ENCODE peak calls at places on chromosomes 2 and 18, in six cellular contexts. H is neuronal stem cell, X is trophoblast cell, G is IMR-90, L is mesendoderm, M is H1. I is an unnamed sample.

GRCh38 chr2:75134802-75135201 is 64.5 kb downstream of the TACR1 start:
- DNase-seq in H (no peak), M (no peak), G (no peak), X (no peak), L (no peak), I (peak)

GRCh38 chr2:105783151-105783738 is 38.5 kb downstream of the NCK2 start:
- DNase-seq in L (no peak), X (no peak), M (no peak), G (no peak), H (no peak), I (no peak)

GRCh38 chr18:26436176-26437031 is 111.9 kb downstream of the KCTD1 start:
- DNase-seq in L (peak), H (no peak), M (no peak), G (peak), X (peak), I (peak)

GRCh38 chr18:79873449-79874110 is 75.8 kb downstream of the KCNG2 start:
- DNase-seq in G (no peak), X (no peak), H (no peak), L (no peak), M (no peak), I (no peak)

GRCh38 chr2:158686166-158686792 is 108.8 kb upstream of the DAPL1 start:
- DNase-seq in G (peak), M (no peak), L (no peak), X (no peak), H (no peak), I (no peak)

GRCh38 chr2:187658952-187659525 is 104.8 kb upstream of the TFPI start:
- DNase-seq in H (peak), L (peak), X (no peak), G (peak), M (peak), I (peak)

GRCh38 chr2:128414351-128414750 is 95.7 kb upstream of the HS6ST1 start:
- DNase-seq in H (no peak), X (no peak), L (peak), M (no peak), G (no peak), I (no peak)

GRCh38 chr2:75525434-75526308 is 35.1 kb downstream of the EVA1A start:
- DNase-seq in L (no peak), G (peak), M (no peak), H (no peak), X (no peak), I (no peak)

GRCh38 chr18:33916200-33916599 is 308.5 kb downstream of the NOL4 start:
- DNase-seq in H (no peak), G (no peak), M (peak), L (peak), X (no peak), I (no peak)

GRCh38 chr18:33560686-33561370 is 17.2 kb upstream of the ASXL3 start:
- DNase-seq in G (peak), X (peak), L (peak), H (no peak), M (no peak), I (peak)

GRCh38 chr2:14587119-14587518 is 45.4 kb upstream of the LRATD1 start:
- DNase-seq in X (peak), M (no peak), G (peak), H (no peak), L (no peak), I (no peak)

GRCh38 chr18:75828379-75828778 is 400.9 kb upstream of the SMIM21 start:
- DNase-seq in M (no peak), X (no peak), L (peak), G (no peak), H (no peak), I (no peak)

GRCh38 chr2:153386481-153386891 is 92.1 kb downstream of the RPRM start:
- DNase-seq in G (no peak), X (no peak), H (no peak), L (peak), M (no peak), I (no peak)

GRCh38 chr2:238280083-238280816 is 8.2 kb downstream of the PER2 start:
- DNase-seq in G (no peak), H (no peak), L (no peak), X (no peak), M (no peak), I (no peak)

GRCh38 chr18:62128157-62128556 is 58.7 kb downstream of the PIGN start:
- DNase-seq in L (no peak), M (no peak), G (peak), H (no peak), X (no peak), I (peak)

GRCh38 chr2:234203135-234203984 is 152.9 kb downstream of the SPP2 start:
- DNase-seq in H (no peak), L (no peak), G (peak), M (no peak), X (no peak), I (peak)

GRCh38 chr18:68840554-68841263 is 42.8 kb downstream of the CCDC102B start:
- DNase-seq in G (peak), L (peak), M (no peak), X (peak), H (peak), I (peak)

GRCh38 chr2:23330214-23330613 is 54.8 kb upstream of the KLHL29 start:
- DNase-seq in X (no peak), H (peak), M (peak), L (peak), G (peak), I (peak)

GRCh38 chr18:66461344-66461743 is 142.5 kb downstream of the CDH19 start:
- DNase-seq in G (no peak), X (no peak), L (no peak), H (no peak), M (no peak), I (no peak)

GRCh38 chr2:229843613-229844012 is 78.2 kb downstream of the TRIP12 start:
- DNase-seq in M (no peak), X (no peak), L (no peak), H (no peak), G (no peak), I (no peak)

GRCh38 chr2:239151201-239152131 is 249.4 kb downstream of the HDAC4 start:
- DNase-seq in M (no peak), G (no peak), L (no peak), X (no peak), H (no peak), I (no peak)

GRCh38 chr2:238936162-238937052 is 88.5 kb downstream of the TWIST2 start:
- DNase-seq in X (no peak), M (no peak), G (no peak), H (no peak), L (no peak), I (no peak)

GRCh38 chr2:210626849-210627248 is 70.5 kb downstream of the CPS1 start:
- DNase-seq in G (peak), X (no peak), M (no peak), L (peak), H (no peak), I (peak)

GRCh38 chr2:66665124-66665984 is 230.4 kb downstream of the MEIS1 start:
- DNase-seq in H (no peak), X (no peak), M (no peak), L (no peak), G (peak), I (peak)

GRCh38 chr2:104378853-104379374 is 475.0 kb upstream of the POU3F3 start:
- DNase-seq in H (peak), G (no peak), X (no peak), L (peak), M (peak), I (no peak)

GRCh38 chr2:46471705-46472104 is 7.7 kb upstream of the TMEM247 start:
- DNase-seq in H (no peak), L (no peak), M (no peak), G (no peak), X (no peak), I (no peak)

DNA sequence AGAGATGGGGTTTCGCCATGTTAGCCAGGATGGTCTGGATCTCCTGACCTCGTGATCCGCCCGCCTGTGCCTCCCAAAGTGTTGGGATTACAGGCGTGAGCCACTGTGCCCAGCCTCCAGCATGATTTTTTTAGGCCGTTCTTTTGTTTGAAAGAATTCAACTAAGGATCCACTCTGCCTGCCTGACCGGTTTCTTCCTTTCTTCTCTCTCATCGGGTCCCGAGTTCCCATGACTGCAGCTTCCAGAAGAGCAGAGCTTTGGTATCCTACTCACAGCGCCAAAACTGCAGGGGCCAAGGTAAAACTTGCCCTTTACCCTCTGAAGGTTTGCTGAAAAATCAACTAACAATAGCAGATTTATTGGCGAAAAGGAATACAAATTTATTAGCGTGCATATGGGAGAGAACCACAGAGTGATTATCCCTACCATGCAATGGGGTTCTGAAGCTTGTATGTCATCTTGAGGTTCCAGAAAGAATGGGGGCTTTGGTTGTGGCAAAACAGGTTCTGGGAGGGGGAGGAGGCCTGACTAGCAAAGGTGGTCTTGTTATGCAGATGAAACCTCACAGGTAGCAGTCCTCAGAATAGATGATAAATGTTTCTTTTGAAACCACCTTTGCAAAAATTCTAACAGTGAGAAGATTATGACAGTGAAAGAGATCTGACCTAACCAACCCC is 87.0 kb upstream of the MSH6 start:
- DNase-seq in H (no peak), M (peak), L (peak), G (no peak), X (peak), I (no peak)
- H2BK5ac ChIP-seq in H (no peak), M (peak), L (peak), G (no peak), X (peak), I (no peak)

GRCh38 chr18:58861853-58862252 is 2.8 kb upstream of the ZNF532 start:
- DNase-seq in L (no peak), H (no peak), X (no peak), M (no peak), G (no peak), I (no peak)
- H3K4me3 ChIP-seq in L (no peak), H (no peak), X (no peak), M (peak), G (no peak), I (no peak)

DNA sequence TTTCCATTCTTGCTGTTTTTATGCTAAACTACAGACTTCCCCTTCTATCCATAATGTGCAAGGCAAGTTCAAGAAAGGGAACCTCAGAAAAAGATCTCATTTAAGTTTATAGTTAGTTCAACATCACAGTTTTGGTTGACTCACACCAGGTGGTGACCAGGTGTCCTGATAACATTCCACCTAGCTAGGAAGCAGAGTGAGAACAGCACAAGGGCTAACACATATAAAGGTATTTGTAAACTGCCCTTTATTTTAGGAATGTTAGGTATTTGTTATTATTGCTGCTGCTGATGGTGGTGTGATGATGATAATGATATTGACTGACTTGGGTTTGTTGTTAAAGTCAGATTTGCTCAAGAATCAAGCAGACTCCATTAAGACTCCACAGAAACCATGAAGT is 212.2 kb upstream of the HNRNPA3 start:
- DNase-seq in M (no peak), H (no peak), G (no peak), X (no peak), L (peak), I (no peak)
- H2BK5ac ChIP-seq in M (no peak), H (no peak), G (no peak), X (no peak), L (no peak), I (no peak)

DNA sequence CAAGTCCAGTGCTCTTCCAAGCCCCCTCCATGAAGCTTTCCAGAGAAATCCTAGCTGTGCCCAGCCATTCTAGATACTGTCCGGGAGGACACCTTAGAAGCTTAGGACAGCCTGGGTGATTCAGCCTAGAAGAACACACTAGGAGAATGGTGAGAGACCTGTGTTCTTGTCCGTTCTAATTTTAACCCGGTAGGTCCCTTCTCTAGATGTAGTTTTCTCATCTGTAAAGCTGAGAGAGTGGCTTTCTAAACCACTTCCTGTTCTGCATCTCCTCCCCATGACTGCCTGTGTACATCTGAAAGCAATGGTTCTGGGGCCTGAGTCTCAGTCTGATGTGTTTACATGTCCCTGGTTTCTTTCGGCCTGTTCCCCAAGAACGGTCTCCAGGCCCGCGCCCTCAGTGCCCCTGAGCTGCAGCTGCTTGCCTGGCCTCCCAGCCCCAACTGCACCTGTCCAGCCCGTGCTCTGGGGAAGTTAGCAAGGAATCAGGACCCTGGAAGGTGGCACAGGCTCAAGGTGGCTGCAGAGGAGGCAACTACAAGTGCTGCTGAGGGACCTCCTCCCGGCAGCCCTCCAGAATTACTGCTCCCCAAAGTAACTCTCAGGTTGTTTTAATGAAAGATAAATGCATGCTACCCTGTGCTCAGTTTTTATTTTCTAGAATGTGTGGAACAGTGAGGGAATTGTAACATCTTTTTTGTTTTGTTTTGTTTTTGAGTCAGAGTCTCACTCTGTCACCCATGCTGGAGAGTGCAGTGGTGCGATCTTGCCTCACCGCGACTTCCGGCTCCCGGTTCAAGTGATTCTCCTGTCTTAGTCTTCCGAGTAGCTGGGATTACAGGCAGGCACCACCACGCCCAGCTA is 105.9 kb downstream of the LBH start:
- DNase-seq in L (no peak), X (no peak), H (no peak), M (no peak), G (peak), I (peak)
- H3K4me3 ChIP-seq in L (no peak), X (no peak), H (no peak), M (no peak), G (no peak), I (no peak)

GRCh38 chr18:12376034-12376717 is 851 bp downstream of the AFG3L2 start:
- DNase-seq in M (no peak), H (no peak), G (no peak), L (peak), X (no peak), I (peak)

GRCh38 chr18:12377556-12378553 is 828 bp upstream of the AFG3L2 start:
- DNase-seq in M (no peak), H (no peak), G (no peak), L (peak), X (no peak), I (no peak)

GRCh38 chr18:12373771-12374116 is 3.3 kb downstream of the AFG3L2 start:
- DNase-seq in G (no peak), H (no peak), L (no peak), M (no peak), X (no peak), I (no peak)

GRCh38 chr18:12374398-12374797 is 2.6 kb downstream of the AFG3L2 start:
- DNase-seq in X (no peak), G (no peak), H (no peak), L (no peak), M (no peak), I (no peak)

GRCh38 chr18:12376718-12377555 is at the start of gene AFG3L2:
- DNase-seq in H (peak), G (peak), L (peak), M (peak), X (peak), I (peak)
- H2BK5ac ChIP-seq in H (no peak), G (peak), L (peak), M (peak), X (peak), I (peak)

GRCh38 chr2:221104391-221104811 is 467.7 kb downstream of the EPHA4 start:
- DNase-seq in G (peak), H (no peak), X (no peak), L (peak), M (no peak), I (peak)
- H3K4me3 ChIP-seq in G (no peak), H (no peak), X (no peak), L (no peak), M (no peak), I (peak)

GRCh38 chr18:74311000-74311399 is 4.6 kb upstream of the C18orf63 start:
- DNase-seq in M (no peak), G (no peak), L (no peak), H (no peak), X (no peak), I (no peak)

GRCh38 chr18:74315464-74316256 is at the start of gene C18orf63:
- DNase-seq in H (no peak), L (no peak), X (no peak), G (no peak), M (no peak), I (no peak)

GRCh38 chr18:74314759-74315463 is 728 bp upstream of the C18orf63 start:
- DNase-seq in G (no peak), L (no peak), H (no peak), M (no peak), X (no peak), I (no peak)

GRCh38 chr18:74316257-74317180 is 880 bp downstream of the C18orf63 start:
- DNase-seq in L (peak), M (no peak), H (no peak), X (no peak), G (peak), I (peak)
- H2BK5ac ChIP-seq in L (no peak), M (peak), H (no peak), X (peak), G (peak), I (peak)

I was measured in mesenchymal stem cell.